ENCODE peak calls at places on chromosomes 4 and X, in six cellular contexts. V is upper lobe of left lung, W is IMR-90, A is A549, C is left ventricle myocardium inferior, N is Karpas-422. P is an unnamed sample.

GRCh38 chr4:1216869-1217294 is 32.0 kb downstream of the CTBP1 start:
- DNase-seq in N (peak; percentile 70), C (no peak), A (no peak), V (peak; percentile 87), W (no peak), P (no peak)

GRCh38 chr4:76782837-76783236 is 115.1 kb downstream of the SOWAHB start:
- DNase-seq in N (no peak), W (peak; percentile 85), C (no peak), A (no peak), V (no peak), P (no peak)

GRCh38 chr4:71568131-71568530 is 215.7 kb downstream of the GC start:
- DNase-seq in W (no peak), C (no peak), N (no peak), V (no peak), A (no peak), P (no peak)

GRCh38 chr4:6115342-6115741 is 85.0 kb downstream of the JAKMIP1 start:
- DNase-seq in N (no peak), V (no peak), W (no peak), A (no peak), C (no peak), P (no peak)

GRCh38 chr4:157808796-157809408 is 363.9 kb downstream of the GASK1B start:
- DNase-seq in W (no peak), V (no peak), A (no peak), N (no peak), C (no peak), P (no peak)

GRCh38 chr4:95285797-95286196 is 263.0 kb downstream of the UNC5C start:
- DNase-seq in W (no peak), A (no peak), V (no peak), C (no peak), N (no peak), P (no peak)

GRCh38 chr4:70734168-70734954 is 12.6 kb downstream of the RUFY3 start:
- DNase-seq in A (no peak), C (no peak), N (peak; percentile 89), V (no peak), W (peak; percentile 55), P (no peak)

GRCh38 chr4:156195914-156196313 is 242.2 kb upstream of the CTSO start:
- DNase-seq in N (no peak), V (no peak), W (no peak), A (no peak), C (no peak), P (no peak)

GRCh38 chrX:72045552-72046277 is 86.0 kb downstream of the RTL5 start:
- DNase-seq in C (no peak), N (no peak), W (no peak), A (peak; percentile 31), V (no peak), P (no peak)

GRCh38 chr4:88006956-88007303 is 505 bp upstream of the PKD2 start:
- DNase-seq in C (no peak), W (no peak), A (no peak), V (no peak), N (no peak), P (no peak)

GRCh38 chr4:98516042-98516440 is 142.4 kb downstream of the TSPAN5 start:
- DNase-seq in W (peak; percentile 90), N (no peak), A (peak; percentile 53), C (no peak), V (no peak), P (no peak)

GRCh38 chr4:183905593-183906485 is 732 bp downstream of the STOX2 start:
- DNase-seq in V (peak; percentile 89), C (peak; percentile 44), N (no peak), A (peak; percentile 26), W (peak; percentile 37), P (no peak)

GRCh38 chr4:3827616-3828492 is 61.7 kb downstream of the ADRA2C start:
- DNase-seq in C (peak; percentile 85), V (peak; percentile 88), W (peak; percentile 17), A (peak; percentile 21), N (no peak), P (no peak)

GRCh38 chr4:40662962-40663604 is 33.4 kb upstream of the RBM47 start:
- DNase-seq in W (peak; percentile 89), C (no peak), V (no peak), A (peak; percentile 82), N (no peak), P (no peak)

GRCh38 chr4:17812125-17812524 is 1.3 kb downstream of the NCAPG start:
- DNase-seq in V (no peak), N (peak; percentile 62), A (no peak), C (no peak), W (no peak), P (no peak)

GRCh38 chr4:168248311-168248710 is 70.2 kb downstream of the DDX60 start:
- DNase-seq in W (no peak), V (no peak), C (no peak), N (no peak), A (no peak), P (no peak)

GRCh38 chrX:63387411-63387810 is 36.3 kb upstream of the SPIN4 start:
- DNase-seq in N (no peak), C (no peak), V (no peak), A (no peak), W (no peak), P (no peak)

GRCh38 chrX:107733686-107734085 is 41.9 kb downstream of the TSC22D3 start:
- DNase-seq in W (no peak), A (no peak), C (no peak), V (no peak), N (no peak), P (no peak)

GRCh38 chr4:66929748-66930147 is 615.6 kb downstream of the CENPC start:
- DNase-seq in A (no peak), V (no peak), N (no peak), C (no peak), W (no peak), P (no peak)

GRCh38 chr4:23811045-23811620 is 78.7 kb downstream of the PPARGC1A start:
- DNase-seq in C (no peak), N (no peak), W (peak; percentile 59), A (no peak), V (no peak), P (no peak)

GRCh38 chrX:71870337-71871098 is 40.1 kb upstream of the NHSL2 start:
- DNase-seq in W (no peak), N (peak; percentile 83), A (peak; percentile 64), V (no peak), C (no peak), P (no peak)

GRCh38 chr4:24104173-24104572 is 214.3 kb upstream of the PPARGC1A start:
- DNase-seq in W (peak; percentile 55), A (no peak), V (no peak), C (no peak), N (no peak), P (no peak)

GRCh38 chr4:146389561-146389960 is 132.2 kb downstream of the SLC10A7 start:
- DNase-seq in W (no peak), A (no peak), C (no peak), V (no peak), N (no peak), P (no peak)

GRCh38 chr4:88244821-88245579 is 39.4 kb downstream of the PPM1K start:
- DNase-seq in A (no peak), N (peak; percentile 62), V (peak; percentile 47), C (no peak), W (no peak), P (no peak)

GRCh38 chr4:122508083-122508482 is 51.6 kb upstream of the IL2 start:
- DNase-seq in N (peak; percentile 56), V (no peak), W (no peak), A (no peak), C (no peak), P (no peak)

GRCh38 chr4:42397256-42397634 is at the start of gene SHISA3:
- DNase-seq in W (no peak), V (peak; percentile 84), N (no peak), C (peak; percentile 56), A (no peak), P (no peak)

GRCh38 chr4:158630893-158631292 is 40.8 kb downstream of the C4orf46 start:
- DNase-seq in V (no peak), N (no peak), W (peak; percentile 59), A (no peak), C (no peak), P (no peak)

GRCh38 chrX:47745386-47745785 is 86.4 kb upstream of the UXT start:
- DNase-seq in C (no peak), W (no peak), A (no peak), N (no peak), V (no peak), P (no peak)

GRCh38 chr4:83873996-83874395 is 338.1 kb downstream of the GPAT3 start:
- DNase-seq in V (no peak), A (no peak), C (no peak), W (no peak), N (no peak), P (no peak)
- H3K4me1 ChIP-seq in V (no peaks in the 10 kb centered on the region), A (no peaks in the 10 kb centered on the region), C (no peaks in the 10 kb centered on the region), W (no peaks in the 10 kb centered on the region), N (no peaks in the 10 kb centered on the region), P (no peaks in the 10 kb centered on the region)

GRCh38 chr4:173211222-173211621 is 42.6 kb downstream of the GALNT7 start:
- DNase-seq in C (no peak), N (no peak), V (no peak), W (no peak), A (no peak), P (no peak)
- H3K4me1 ChIP-seq in C (peaks cover 21% of the 10 kb centered on the region), N (peaks cover 6% of the 10 kb centered on the region), V (no peaks in the 10 kb centered on the region), W (no peaks in the 10 kb centered on the region), A (peaks cover 48% of the 10 kb centered on the region), P (peaks cover 4% of the 10 kb centered on the region)

GRCh38 chr4:186684889-186685309 is 38.8 kb downstream of the FAT1 start:
- DNase-seq in W (no peak), A (no peak), C (no peak), V (no peak), N (no peak), P (no peak)

GRCh38 chr4:186684220-186684619 is 39.4 kb downstream of the FAT1 start:
- DNase-seq in A (no peak), W (no peak), C (no peak), V (no peak), N (no peak), P (no peak)

GRCh38 chr4:186688150-186688943 is 35.3 kb downstream of the FAT1 start:
- DNase-seq in A (no peak), W (no peak), N (no peak), C (no peak), V (no peak), P (no peak)

GRCh38 chr4:186687263-186687662 is 36.4 kb downstream of the FAT1 start:
- DNase-seq in W (no peak), C (no peak), A (no peak), N (no peak), V (no peak), P (no peak)

DNA sequence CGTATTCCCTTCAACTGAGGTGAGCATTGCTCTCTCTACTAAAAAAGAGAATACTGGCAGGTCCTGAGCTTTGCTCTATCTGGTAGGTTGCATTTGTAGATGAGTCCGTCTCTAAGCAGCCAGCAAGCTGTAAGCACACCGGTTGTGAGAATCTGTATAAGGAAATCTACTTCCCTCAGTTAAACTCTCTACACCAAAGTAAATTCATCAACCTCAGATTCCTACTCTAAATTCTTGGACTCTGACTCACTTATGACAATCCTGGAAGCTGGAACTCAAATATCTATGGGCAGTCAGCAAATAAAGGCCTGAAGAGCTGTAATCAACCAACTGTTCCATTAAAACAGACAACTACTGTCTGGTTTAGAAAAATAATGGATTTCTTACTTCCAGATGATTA is 37.9 kb downstream of the FAT1 start:
- DNase-seq in N (no peak), W (peak; percentile 92), A (peak; percentile 73), V (no peak), C (no peak), P (no peak)
- H3K4me1 ChIP-seq in N (no peaks in the 10 kb centered on the region), W (peaks cover 30% of the 10 kb centered on the region), A (peaks cover 86% of the 10 kb centered on the region), V (peaks cover 16% of the 10 kb centered on the region), C (peaks cover 72% of the 10 kb centered on the region), P (no peaks in the 10 kb centered on the region)

DNA sequence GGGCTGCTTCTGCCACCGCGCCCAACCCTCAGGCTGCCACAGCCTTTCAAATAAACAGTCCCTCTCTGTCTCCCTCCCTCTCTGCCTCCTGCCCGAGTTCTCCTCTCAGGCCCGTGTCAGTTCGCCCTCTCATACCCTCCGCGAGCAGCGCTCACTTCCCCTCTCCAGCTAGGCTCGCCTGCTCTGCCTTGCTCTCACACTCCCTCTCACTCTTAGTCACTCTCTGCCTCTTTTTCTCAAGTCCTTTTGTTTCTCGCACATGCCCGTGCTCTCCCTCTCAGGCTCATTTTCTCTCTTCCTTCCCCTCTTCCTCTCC is 3.2 kb downstream of the EFNB1 start:
- DNase-seq in C (peak; percentile 30), V (no peak), N (peak; percentile 60), A (no peak), W (peak; percentile 83), P (peak; percentile 79)
- H3K4me1 ChIP-seq in C (peaks cover 53% of the 10 kb centered on the region), V (no peaks in the 10 kb centered on the region), N (peaks cover 12% of the 10 kb centered on the region), A (peaks cover 5% of the 10 kb centered on the region), W (peaks cover 3% of the 10 kb centered on the region), P (no peaks in the 10 kb centered on the region)